ENCODE peak calls at places on chromosome 18, in four cellular contexts. N is SK-N-SH, G is K562, S is H1. K is an unnamed sample.
A peak's percentile ranks its signal among the peaks of the same experiment; 100 is the strongest.

GRCh38 chr18:75544496-75544895 is 117.0 kb upstream of the SMIM21 start:
- DNase-seq in N (no peak), G (no peak), S (no peak), K (peak; percentile 42)

GRCh38 chr18:35005963-35006577 is 35.1 kb upstream of the MAPRE2 start:
- DNase-seq in N (peak; percentile 60), G (peak; percentile 68), S (no peak), K (peak; percentile 71)

GRCh38 chr18:26549486-26550435 is 1.4 kb upstream of the KCTD1 start:
- DNase-seq in N (peak; percentile 82), G (no peak), S (peak; percentile 75), K (peak; percentile 53)

GRCh38 chr18:26624443-26624842 is 76.1 kb upstream of the KCTD1 start:
- DNase-seq in N (no peak), G (no peak), S (no peak), K (no peak)

GRCh38 chr18:36181898-36182506 is 5.3 kb upstream of the MOCOS start:
- DNase-seq in N (no peak), G (no peak), S (no peak), K (no peak)

GRCh38 chr18:67783215-67783946 is 266.9 kb upstream of the DSEL start:
- DNase-seq in N (no peak), G (no peak), S (no peak), K (no peak)

GRCh38 chr18:58097127-58097906 is 53.3 kb downstream of the NEDD4L start:
- DNase-seq in N (peak; percentile 63), G (no peak), S (no peak), K (no peak)

GRCh38 chr18:37429768-37430167 is 135.8 kb downstream of the CELF4 start:
- DNase-seq in N (no peak), G (no peak), S (no peak), K (peak; percentile 27)

GRCh38 chr18:11159844-11160243 is 10.5 kb upstream of the PIEZO2 start:
- DNase-seq in N (no peak), G (no peak), S (no peak), K (no peak)

GRCh38 chr18:21672868-21673267 is 31.7 kb downstream of the ABHD3 start:
- DNase-seq in N (peak; percentile 36), G (no peak), S (no peak), K (peak; percentile 93)

GRCh38 chr18:59488899-59489298 is 129.8 kb upstream of the LMAN1 start:
- DNase-seq in N (no peak), G (no peak), S (no peak), K (no peak)

GRCh38 chr18:66682855-66683322 is 79.0 kb upstream of the CDH19 start:
- DNase-seq in N (peak; percentile 52), G (no peak), S (no peak), K (no peak)

GRCh38 chr18:80244956-80245730 is 2.2 kb downstream of the PARD6G start:
- DNase-seq in N (no peak), G (no peak), S (no peak), K (no peak)

GRCh38 chr18:13392029-13392750 is 173.6 kb downstream of the LDLRAD4 start:
- DNase-seq in N (no peak), G (no peak), S (peak; percentile 36), K (no peak)

GRCh38 chr18:34223164-34223892 is 1.4 kb downstream of the NOL4 start:
- DNase-seq in N (peak; percentile 57), G (no peak), S (peak; percentile 82), K (no peak)

GRCh38 chr18:49277395-49278036 is 182.9 kb downstream of the DYM start:
- DNase-seq in N (no peak), G (no peak), S (no peak), K (no peak)

GRCh38 chr18:79525556-79526467 is 130.1 kb downstream of the NFATC1 start:
- DNase-seq in N (no peak), G (no peak), S (peak; percentile 63), K (no peak)

GRCh38 chr18:47118986-47119385 is 31.3 kb downstream of the HDHD2 start:
- DNase-seq in N (no peak), G (no peak), S (no peak), K (no peak)

GRCh38 chr18:24989760-24990547 is 362.0 kb downstream of the ZNF521 start:
- DNase-seq in N (no peak), G (no peak), S (no peak), K (no peak)

GRCh38 chr18:55420977-55421611 is 166.9 kb downstream of the TCF4 start:
- DNase-seq in N (no peak), G (no peak), S (no peak), K (no peak)

GRCh38 chr18:5285326-5285725 is 10.2 kb downstream of the ZBTB14 start:
- DNase-seq in N (peak; percentile 43), G (no peak), S (no peak), K (no peak)

GRCh38 chr18:25348361-25349130 is 3.4 kb downstream of the ZNF521 start:
- DNase-seq in N (no peak), G (no peak), S (no peak), K (no peak)

GRCh38 chr18:3675994-3676393 is 226.0 kb downstream of the TGIF1 start:
- DNase-seq in N (no peak), G (peak; percentile 59), S (no peak), K (no peak)

GRCh38 chr18:74463271-74463670 is 6.2 kb upstream of the DIPK1C start:
- DNase-seq in N (no peak), G (no peak), S (no peak), K (no peak)

GRCh38 chr18:43312891-43313290 is 35.6 kb upstream of the SYT4 start:
- DNase-seq in N (no peak), G (no peak), S (no peak), K (no peak)

GRCh38 chr18:45687617-45688016 is 36.4 kb upstream of the SLC14A1 start:
- DNase-seq in N (no peak), G (peak; percentile 57), S (no peak), K (no peak)

GRCh38 chr18:45689386-45689785 is 34.6 kb upstream of the SLC14A1 start:
- DNase-seq in N (no peak), G (no peak), S (no peak), K (no peak)

GRCh38 chr18:45688113-45688512 is 35.9 kb upstream of the SLC14A1 start:
- DNase-seq in N (no peak), G (no peak), S (no peak), K (no peak)

GRCh38 chr18:45688834-45689233 is 35.1 kb upstream of the SLC14A1 start:
- DNase-seq in N (no peak), G (no peak), S (no peak), K (no peak)

GRCh38 chr18:45686892-45687611 is 36.9 kb upstream of the SLC14A1 start:
- DNase-seq in N (no peak), G (peak; percentile 41), S (peak; percentile 50), K (no peak)
- H3K4me1 ChIP-seq in N (no peaks in the 10 kb centered on the region), G (peaks cover 14% of the 10 kb centered on the region), S (peaks cover 15% of the 10 kb centered on the region), K (peaks cover 5% of the 10 kb centered on the region)

GRCh38 chr18:63322908-63323634 is 3.5 kb upstream of the BCL2 start:
- DNase-seq in N (peak; percentile 68), G (peak; percentile 35), S (no peak), K (peak; percentile 61)
- TF ChIP-seq JUND in N (no peak), G (no peak), S (no peak), K (no peak)

GRCh38 chr18:23585007-23585871 is 1.1 kb downstream of the NPC1 start:
- DNase-seq in N (peak; percentile 25), G (peak; percentile 46), S (no peak), K (no peak)
- H3K4me1 ChIP-seq in N (peaks cover 9% of the 10 kb centered on the region), G (peaks cover 11% of the 10 kb centered on the region), S (peaks cover 3% of the 10 kb centered on the region), K (peaks cover 22% of the 10 kb centered on the region)

GRCh38 chr18:9403795-9404564 is 69.4 kb downstream of the TWSG1 start:
- DNase-seq in N (no peak), G (peak; percentile 42), S (peak; percentile 68), K (no peak)

GRCh38 chr18:9401166-9401565 is 66.6 kb downstream of the TWSG1 start:
- DNase-seq in N (no peak), G (no peak), S (no peak), K (no peak)

GRCh38 chr18:9405130-9405529 is 70.2 kb upstream of the RALBP1 start:
- DNase-seq in N (no peak), G (peak; percentile 35), S (no peak), K (no peak)

GRCh38 chr18:9405977-9406376 is 69.3 kb upstream of the RALBP1 start:
- DNase-seq in N (no peak), G (no peak), S (no peak), K (no peak)

GRCh38 chr18:9404565-9405060 is 70.0 kb downstream of the TWSG1 start:
- DNase-seq in N (no peak), G (peak; percentile 84), S (no peak), K (no peak)
- TF ChIP-seq JUND in N (no peak), G (no peak), S (no peak), K (no peak)

GRCh38 chr18:31232000-31232399 is 69.3 kb upstream of the DSC1 start:
- DNase-seq in N (no peak), G (no peak), S (no peak), K (no peak)
- H3K4me1 ChIP-seq in N (no peaks in the 10 kb centered on the region), G (no peaks in the 10 kb centered on the region), S (no peaks in the 10 kb centered on the region), K (peaks cover 58% of the 10 kb centered on the region)

GRCh38 chr18:10009321-10010144 is 95.7 kb downstream of the VAPA start:
- DNase-seq in N (no peak), G (no peak), S (no peak), K (no peak)

GRCh38 chr18:10003866-10004265 is 90.0 kb downstream of the VAPA start:
- DNase-seq in N (no peak), G (no peak), S (peak; percentile 33), K (no peak)

GRCh38 chr18:10008006-10008647 is 94.3 kb downstream of the VAPA start:
- DNase-seq in N (no peak), G (no peak), S (no peak), K (no peak)

GRCh38 chr18:10003281-10003680 is 89.5 kb downstream of the VAPA start:
- DNase-seq in N (no peak), G (no peak), S (peak; percentile 29), K (no peak)

DNA sequence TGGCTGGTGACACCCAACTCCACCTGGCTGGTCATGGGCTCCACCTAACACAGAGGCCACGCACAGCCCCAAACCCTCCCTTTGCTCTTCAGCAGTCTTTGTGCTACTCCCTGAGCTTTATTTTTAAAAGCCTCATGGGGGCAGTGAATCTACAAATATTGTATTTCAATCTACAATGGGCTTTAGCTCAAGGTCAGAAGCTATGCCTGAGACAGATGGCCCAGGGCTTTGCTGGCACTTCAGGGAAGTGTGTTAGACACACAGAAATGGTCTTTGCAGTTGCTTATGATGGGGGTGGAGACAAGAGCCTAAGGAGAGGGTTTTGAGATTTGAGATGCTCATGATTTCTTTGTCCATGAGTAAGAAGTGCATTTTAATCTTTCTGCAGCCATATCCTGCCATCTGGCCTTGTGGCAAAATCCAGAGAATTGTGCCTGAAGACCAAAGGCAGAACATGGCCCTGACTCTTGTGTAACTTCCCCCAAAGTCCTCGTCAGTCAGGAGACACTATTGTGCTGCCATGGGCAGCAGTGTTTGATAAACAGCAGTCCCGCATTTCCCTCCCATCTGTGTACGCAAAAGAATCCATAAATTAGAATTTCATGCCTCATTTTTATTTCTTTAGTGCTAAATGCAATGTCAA is 92.6 kb downstream of the VAPA start:
- DNase-seq in N (peak; percentile 50), G (no peak), S (no peak), K (no peak)
- TF ChIP-seq JUND in N (no peak), G (no peak), S (no peak), K (no peak)